ENCODE peak calls at places on chromosomes 3 and 15, in six cellular contexts. U, T, O, E, W and H are unnamed samples.

GRCh38 chr15:38069506-38069905 is 135.1 kb downstream of the TMCO5A start:
- DNase-seq in T (no peak), E (no peak), U (no peak), W (no peak), O (peak), H (no peak)

GRCh38 chr3:103813955-103814354 is 1379.1 kb downstream of the ZPLD1 start:
- DNase-seq in W (no peak), E (no peak), O (no peak), U (no peak), T (no peak), H (no peak)

GRCh38 chr3:17478673-17479072 is 263.8 kb downstream of the TBC1D5 start:
- DNase-seq in T (no peak), O (peak), W (no peak), U (no peak), E (no peak), H (no peak)

GRCh38 chr15:27468151-27468556 is 497.2 kb downstream of the GABRG3 start:
- DNase-seq in O (no peak), W (no peak), T (no peak), U (no peak), E (no peak), H (no peak)

GRCh38 chr3:10228248-10228950 is 19.9 kb upstream of the TATDN2 start:
- DNase-seq in T (no peak), W (no peak), O (no peak), U (no peak), E (no peak), H (no peak)

GRCh38 chr3:53195602-53196574 is 34.9 kb downstream of the PRKCD start:
- DNase-seq in E (peak), W (peak), T (peak), O (no peak), U (peak), H (peak)

GRCh38 chr3:39052613-39053012 is 797 bp downstream of the WDR48 start:
- DNase-seq in E (peak), T (no peak), U (no peak), O (no peak), W (no peak), H (no peak)

GRCh38 chr15:45714501-45715488 is 80.0 kb downstream of the SQOR start:
- DNase-seq in W (no peak), U (no peak), O (no peak), T (no peak), E (peak), H (no peak)

GRCh38 chr3:180383332-180384020 is 218.5 kb upstream of the TTC14 start:
- DNase-seq in W (no peak), U (no peak), T (no peak), E (no peak), O (no peak), H (no peak)

GRCh38 chr3:16151109-16151508 is 23.4 kb upstream of the GALNT15 start:
- DNase-seq in T (no peak), W (no peak), O (peak), E (no peak), U (no peak), H (no peak)

GRCh38 chr3:193502871-193503270 is 51.8 kb downstream of the ATP13A4 start:
- DNase-seq in O (no peak), T (no peak), W (no peak), E (no peak), U (no peak), H (no peak)

GRCh38 chr15:92884459-92884812 is 15.7 kb upstream of the CHD2 start:
- DNase-seq in U (no peak), O (no peak), W (no peak), T (no peak), E (no peak), H (no peak)

GRCh38 chr15:47794266-47794914 is 77.1 kb downstream of the SEMA6D start:
- DNase-seq in U (no peak), W (no peak), O (no peak), E (no peak), T (no peak), H (no peak)

GRCh38 chr15:65909831-65910230 is 40.5 kb downstream of the RAB11A start:
- DNase-seq in O (no peak), W (no peak), U (no peak), T (no peak), E (no peak), H (no peak)

GRCh38 chr3:13093687-13094086 is 20.5 kb upstream of the IQSEC1 start:
- DNase-seq in E (peak), T (no peak), U (no peak), W (no peak), O (no peak), H (no peak)

GRCh38 chr3:191350389-191351090 is 20.2 kb upstream of the UTS2B start:
- DNase-seq in O (no peak), W (no peak), T (no peak), U (no peak), E (no peak), H (no peak)